ENCODE peak calls at places on chromosomes 7 and 10, in four cellular contexts. Z is osteoblast; O is left lung; E is CD8-positive, alpha-beta memory T cell. P is an unnamed sample. For H3K27me3, the result is how much of the 10 kb centered on the place peaks cover.

GRCh38 chr10:97690138-97690537 is 3.1 kb upstream of the AVPI1 start:
- DNase-seq in Z (no peak), E (no peak), O (no peak), P (peak)

GRCh38 chr10:70940834-70941568 is 52.6 kb upstream of the PCBD1 start:
- DNase-seq in Z (no peak), O (peak), E (no peak), P (no peak)

GRCh38 chr7:25303380-25304321 is 75.4 kb upstream of the NPVF start:
- DNase-seq in Z (no peak), O (no peak), E (no peak), P (no peak)

GRCh38 chr10:89518876-89519842 is 16.2 kb downstream of the SLC16A12 start:
- DNase-seq in E (no peak), Z (peak), O (no peak), P (no peak)

GRCh38 chr7:142714375-142714774 is 34.9 kb upstream of the PRSS1 start:
- DNase-seq in O (no peak), Z (no peak), E (peak), P (no peak)

GRCh38 chr7:129376778-129377700 is 57.2 kb upstream of the STRIP2 start:
- DNase-seq in O (no peak), Z (no peak), E (no peak), P (peak)

GRCh38 chr7:18400281-18400680 is 95.3 kb upstream of the HDAC9 start:
- DNase-seq in E (no peak), O (no peak), Z (no peak), P (no peak)

GRCh38 chr7:1888425-1888824 is 218.3 kb downstream of the ELFN1 start:
- DNase-seq in E (no peak), O (peak), Z (peak), P (no peak)

GRCh38 chr7:151242181-151243044 is 6.1 kb downstream of the SMARCD3 start:
- DNase-seq in Z (peak), E (no peak), O (no peak), P (no peak)

GRCh38 chr7:54419209-54419608 is 123.0 kb upstream of the VSTM2A start:
- DNase-seq in O (peak), E (no peak), Z (no peak), P (no peak)

GRCh38 chr10:58660577-58661255 is 148.0 kb downstream of the BICC1 start:
- DNase-seq in E (no peak), Z (no peak), O (no peak), P (peak)

GRCh38 chr7:24756989-24757798 is at the start of gene GSDME:
- DNase-seq in Z (peak), O (peak), E (peak), P (peak)

GRCh38 chr7:137073571-137074325 is 205.3 kb downstream of the CHRM2 start:
- DNase-seq in O (no peak), Z (no peak), E (no peak), P (peak)

GRCh38 chr10:25174461-25175230 is at the start of gene GPR158:
- DNase-seq in Z (peak), E (peak), O (peak), P (peak)

GRCh38 chr7:7816084-7816483 is 97.7 kb upstream of the RPA3 start:
- DNase-seq in E (peak), O (no peak), Z (no peak), P (no peak)

GRCh38 chr7:46544396-46545008 is 623.4 kb upstream of the IGFBP3 start:
- DNase-seq in O (no peak), Z (no peak), E (no peak), P (peak)

GRCh38 chr7:54546081-54546985 is 4.2 kb downstream of the VSTM2A start:
- DNase-seq in O (peak), Z (peak), E (no peak), P (no peak)

GRCh38 chr7:33190688-33191304 is 61.4 kb downstream of the BBS9 start:
- DNase-seq in O (no peak), E (no peak), Z (no peak), P (no peak)

GRCh38 chr7:51446356-51446755 is 129.7 kb upstream of the COBL start:
- DNase-seq in O (no peak), Z (no peak), E (no peak), P (no peak)
- H3K4me3 ChIP-seq in O (no peak), Z (no peak), E (no peak), P (no peak)

GRCh38 chr7:103445228-103446020 is 583 bp downstream of the SLC26A5 start:
- DNase-seq in E (no peak), O (peak), Z (peak), P (no peak)
- H3K27me3 ChIP-seq in E (under half), O (under half), Z (half or more), P (under half)

DNA sequence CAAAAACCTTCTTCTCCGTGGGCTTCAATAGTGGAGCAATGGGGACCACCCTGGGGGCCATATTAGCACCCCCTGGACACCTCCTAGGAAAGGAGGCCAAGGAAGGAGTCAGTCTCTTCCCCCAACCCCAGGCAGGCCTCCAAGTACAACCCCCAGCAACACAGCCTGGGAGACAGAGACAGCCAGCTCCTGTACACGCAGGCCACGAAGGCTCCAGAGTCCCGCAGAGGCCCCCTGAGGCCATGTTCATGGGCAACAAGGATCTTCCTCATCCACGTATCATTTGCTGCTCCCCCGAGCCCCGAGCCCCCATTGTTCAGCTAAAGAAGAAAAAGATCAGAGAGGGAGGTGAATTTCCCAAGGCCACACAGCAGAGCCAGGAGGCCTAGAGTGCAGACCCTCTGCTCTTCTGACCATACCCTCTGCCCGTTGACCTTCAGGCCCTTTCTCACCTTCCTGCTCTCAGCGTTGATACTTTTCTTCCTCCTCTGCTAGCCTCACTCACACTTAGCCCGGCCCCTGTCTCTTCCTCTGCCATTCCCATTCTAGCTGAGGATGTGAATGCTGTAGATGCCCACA is 35.9 kb upstream of the MYL10 start:
- DNase-seq in Z (no peak), O (no peak), E (no peak), P (no peak)
- H3K4me3 ChIP-seq in Z (no peak), O (no peak), E (no peak), P (no peak)

GRCh38 chr7:47551550-47552121 is 30.3 kb downstream of the TNS3 start:
- DNase-seq in Z (no peak), E (no peak), O (peak), P (no peak)

GRCh38 chr7:47550788-47551470 is 31.0 kb downstream of the TNS3 start:
- DNase-seq in E (no peak), Z (no peak), O (peak), P (no peak)

GRCh38 chr7:47548546-47548945 is 33.4 kb downstream of the TNS3 start:
- DNase-seq in O (peak), E (no peak), Z (peak), P (no peak)

GRCh38 chr7:47549397-47549796 is 32.5 kb downstream of the TNS3 start:
- DNase-seq in E (no peak), O (no peak), Z (no peak), P (no peak)

GRCh38 chr7:47549916-47550315 is 32.0 kb downstream of the TNS3 start:
- DNase-seq in Z (no peak), E (no peak), O (peak), P (no peak)
- H3K27me3 ChIP-seq in Z (under half), E (under half), O (under half), P (under half)

GRCh38 chr7:114943953-114944741 is 22.3 kb downstream of the MDFIC start:
- DNase-seq in Z (no peak), O (no peak), E (no peak), P (no peak)

GRCh38 chr7:114943530-114943929 is 21.6 kb downstream of the MDFIC start:
- DNase-seq in Z (peak), O (no peak), E (no peak), P (no peak)

GRCh38 chr7:114942443-114943175 is 20.7 kb downstream of the MDFIC start:
- DNase-seq in Z (no peak), O (no peak), E (no peak), P (no peak)

GRCh38 chr7:114941692-114942091 is 19.8 kb downstream of the MDFIC start:
- DNase-seq in Z (no peak), E (no peak), O (no peak), P (no peak)

GRCh38 chr7:114944742-114945625 is 23.1 kb downstream of the MDFIC start:
- DNase-seq in E (no peak), O (no peak), Z (peak), P (no peak)
- H3K4me3 ChIP-seq in E (no peak), O (no peak), Z (peak), P (no peak)

DNA sequence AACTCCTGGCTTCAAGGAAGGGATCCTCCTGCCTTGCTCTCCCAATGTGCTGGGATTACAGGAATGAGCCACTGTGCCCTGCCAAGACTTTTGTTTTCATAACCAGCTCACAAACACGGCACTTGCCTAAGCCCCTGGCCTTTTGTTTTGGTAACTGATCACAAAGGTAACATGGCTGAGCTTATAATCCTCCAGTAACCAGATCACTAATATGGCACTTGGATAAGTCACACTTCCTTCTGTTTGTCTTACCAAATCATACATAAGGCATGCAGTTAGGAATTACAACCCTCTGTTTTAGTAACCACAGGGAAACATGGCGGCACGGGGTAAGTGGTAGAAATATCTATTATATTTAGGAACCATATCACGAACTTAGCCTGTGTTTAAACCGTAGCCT is 577.1 kb downstream of the CALN1 start:
- DNase-seq in Z (no peak), O (no peak), E (no peak), P (no peak)
- H3K27me3 ChIP-seq in Z (under half), O (under half), E (under half), P (under half)

DNA sequence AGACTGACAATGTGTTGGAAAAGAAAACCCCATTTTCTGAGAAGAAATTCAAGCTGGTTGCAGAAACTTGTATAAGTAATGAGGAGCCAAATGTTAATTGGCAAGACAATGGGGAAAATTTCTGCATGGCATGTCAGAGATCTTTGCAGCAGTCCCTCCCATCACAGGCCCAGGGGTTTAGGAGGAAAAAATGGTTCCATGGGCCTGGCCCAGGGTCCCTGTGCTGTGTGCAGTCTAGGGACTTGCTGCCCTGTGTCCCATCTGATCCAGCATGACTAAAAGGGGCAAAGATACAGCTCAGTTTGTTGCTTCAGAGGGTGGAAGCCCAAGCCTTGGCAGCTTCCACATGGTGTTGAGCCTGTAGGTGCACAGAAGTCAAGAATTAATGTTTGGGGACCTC is 440.3 kb upstream of the TPK1 start:
- DNase-seq in Z (no peak), E (no peak), O (no peak), P (no peak)
- H3K4me3 ChIP-seq in Z (no peak), E (no peak), O (no peak), P (no peak)

P was measured in bronchial epithelial cell.